ENCODE peak calls at places on chromosomes 12 and 14, in four cellular contexts. P is K562, L is WTC11, E is GM12878. H is an unnamed sample.

GRCh38 chr12:42504049-42504448 is 85.5 kb downstream of the PRICKLE1 start:
- DNase-seq in P (no peak), L (no peak), E (no peak), H (peak; percentile 36)

GRCh38 chr12:80676856-80677255 is 30.6 kb upstream of the MYF6 start:
- DNase-seq in P (no peak), L (no peak), E (no peak), H (no peak)

GRCh38 chr12:94265966-94266365 is 117.6 kb downstream of the PLXNC1 start:
- DNase-seq in P (no peak), L (no peak), E (no peak), H (no peak)

GRCh38 chr14:54086780-54087179 is 130.2 kb upstream of the BMP4 start:
- DNase-seq in P (no peak), L (no peak), E (no peak), H (no peak)

GRCh38 chr12:91772411-91772810 is 373.2 kb downstream of the BTG1 start:
- DNase-seq in P (no peak), L (no peak), E (no peak), H (no peak)

GRCh38 chr12:11170810-11171144 is 217 bp upstream of the SMIM10L1 start:
- DNase-seq in P (no peak), L (no peak), E (no peak), H (no peak)

GRCh38 chr14:63713765-63714164 is 14.1 kb downstream of the SGPP1 start:
- DNase-seq in P (no peak), L (no peak), E (no peak), H (no peak)

GRCh38 chr14:90883782-90884181 is 67.6 kb upstream of the TTC7B start:
- DNase-seq in P (no peak), L (no peak), E (no peak), H (no peak)

GRCh38 chr12:4289334-4289878 is 15.8 kb downstream of the CCND2 start:
- DNase-seq in P (no peak), L (peak; percentile 8), E (no peak), H (no peak)

GRCh38 chr14:100896369-100897060 is 7.0 kb downstream of the RTL1 start:
- DNase-seq in P (no peak), L (peak; percentile 10), E (no peak), H (peak; percentile 42)

GRCh38 chr14:31268216-31268615 is 60.6 kb upstream of the HECTD1 start:
- DNase-seq in P (no peak), L (no peak), E (no peak), H (no peak)

GRCh38 chr12:9707864-9708808 is 24.8 kb downstream of the CLECL1 start:
- DNase-seq in P (peak; percentile 46), L (peak; percentile 60), E (no peak), H (peak; percentile 31)

GRCh38 chr12:89863968-89864367 is 155.3 kb upstream of the ATP2B1 start:
- DNase-seq in P (no peak), L (no peak), E (no peak), H (no peak)

GRCh38 chr12:66550626-66551025 is 128.2 kb downstream of the GRIP1 start:
- DNase-seq in P (no peak), L (no peak), E (no peak), H (no peak)

GRCh38 chr14:37711499-37712475 is 116.4 kb downstream of the TTC6 start:
- DNase-seq in P (no peak), L (no peak), E (no peak), H (no peak)

GRCh38 chr12:78149459-78149858 is 318.8 kb downstream of the NAV3 start:
- DNase-seq in P (no peak), L (no peak), E (no peak), H (peak; percentile 1)

GRCh38 chr12:2288001-2288400 is 235.2 kb downstream of the CACNA1C start:
- DNase-seq in P (no peak), L (no peak), E (no peak), H (no peak)

GRCh38 chr12:19369691-19370148 is 69.6 kb upstream of the AEBP2 start:
- DNase-seq in P (no peak), L (no peak), E (no peak), H (no peak)

GRCh38 chr12:42440608-42441007 is 114.6 kb downstream of the PPHLN1 start:
- DNase-seq in P (no peak), L (no peak), E (no peak), H (no peak)

GRCh38 chr12:79988368-79988767 is 53.5 kb upstream of the PPP1R12A start:
- DNase-seq in P (no peak), L (no peak), E (no peak), H (no peak)

GRCh38 chr14:62138593-62138992 is 376.4 kb downstream of the SNAPC1 start:
- DNase-seq in P (no peak), L (no peak), E (no peak), H (no peak)

GRCh38 chr14:63286071-63286470 is 32.7 kb downstream of the GPHB5 start:
- DNase-seq in P (no peak), L (no peak), E (no peak), H (no peak)

GRCh38 chr12:78863482-78864427 is 819 bp upstream of the SYT1 start:
- DNase-seq in P (no peak), L (peak; percentile 81), E (no peak), H (peak; percentile 75)

GRCh38 chr14:55773984-55774581 is 194.1 kb downstream of the KTN1 start:
- DNase-seq in P (no peak), L (no peak), E (no peak), H (no peak)

GRCh38 chr12:50542448-50542847 is 37.7 kb downstream of the DIP2B start:
- DNase-seq in P (no peak), L (no peak), E (no peak), H (no peak)

GRCh38 chr12:32155041-32155440 is 48.4 kb downstream of the BICD1 start:
- DNase-seq in P (no peak), L (no peak), E (no peak), H (peak; percentile 62)

GRCh38 chr14:31024577-31025334 is 693 bp upstream of the AP4S1 start:
- DNase-seq in P (no peak), L (no peak), E (no peak), H (no peak)

GRCh38 chr12:117334855-117335587 is 26.4 kb downstream of the NOS1 start:
- DNase-seq in P (no peak), L (no peak), E (no peak), H (no peak)

GRCh38 chr12:94589591-94590001 is 60.8 kb downstream of the TMCC3 start:
- DNase-seq in P (no peak), L (no peak), E (no peak), H (no peak)

GRCh38 chr14:56996721-56997399 is 186.6 kb upstream of the OTX2 start:
- DNase-seq in P (no peak), L (no peak), E (no peak), H (no peak)

GRCh38 chr14:95167177-95167576 is 9.8 kb upstream of the DICER1 start:
- DNase-seq in P (no peak), L (no peak), E (no peak), H (no peak)

GRCh38 chr12:53004582-53004981 is 1.7 kb upstream of the EIF4B start:
- DNase-seq in P (no peak), L (no peak), E (no peak), H (no peak)

GRCh38 chr12:10042167-10042566 is 11.7 kb downstream of the CLEC9A start:
- DNase-seq in P (no peak), L (no peak), E (no peak), H (no peak)

GRCh38 chr12:113299619-113300237 is 35.2 kb downstream of the SLC8B1 start:
- DNase-seq in P (peak; percentile 79), L (peak; percentile 42), E (no peak), H (peak; percentile 69)
- TF ChIP-seq USF1 in P (peak; percentile 54), L (peak; percentile 14), E (no peak), H (no peak)

GRCh38 chr14:77041837-77042557 is 13.5 kb upstream of the IRF2BPL start:
- DNase-seq in P (no peak), L (no peak), E (no peak), H (no peak)

GRCh38 chr14:77040059-77040308 is 11.5 kb upstream of the IRF2BPL start:
- DNase-seq in P (no peak), L (no peak), E (no peak), H (peak; percentile 86)

GRCh38 chr14:77040995-77041744 is 12.7 kb upstream of the IRF2BPL start:
- DNase-seq in P (no peak), L (no peak), E (no peak), H (no peak)

GRCh38 chr14:77039285-77040058 is 11.0 kb upstream of the IRF2BPL start:
- DNase-seq in P (no peak), L (no peak), E (no peak), H (no peak)

GRCh38 chr14:77040309-77040994 is 11.9 kb upstream of the IRF2BPL start:
- DNase-seq in P (peak; percentile 87), L (peak; percentile 78), E (peak; percentile 99), H (peak; percentile 79)
- TF ChIP-seq USF1 in P (peak; percentile 57), L (no peak), E (peak; percentile 27), H (peak; percentile 64)

GRCh38 chr12:6215932-6216494 is 15.8 kb downstream of the CD9 start:
- DNase-seq in P (no peak), L (peak; percentile 47), E (no peak), H (no peak)
- TF ChIP-seq USF1 in P (no peak), L (no peak), E (no peak), H (no peak)

GRCh38 chr14:104397956-104398355 is 181.6 kb upstream of the C14orf180 start:
- DNase-seq in P (no peak), L (no peak), E (no peak), H (no peak)
- TF ChIP-seq USF1 in P (no peak), L (no peak), E (no peak), H (no peak)

GRCh38 chr12:107436376-107436775 is 249.2 kb upstream of the PWP1 start:
- DNase-seq in P (no peak), L (peak; percentile 16), E (no peak), H (no peak)
- TF ChIP-seq USF1 in P (no peak), L (no peak), E (no peak), H (no peak)

GRCh38 chr12:30694412-30694955 is 1.2 kb downstream of the IPO8 start:
- DNase-seq in P (peak; percentile 16), L (no peak), E (no peak), H (no peak)
- TF ChIP-seq USF1 in P (no peak), L (no peak), E (no peak), H (no peak)

DNA sequence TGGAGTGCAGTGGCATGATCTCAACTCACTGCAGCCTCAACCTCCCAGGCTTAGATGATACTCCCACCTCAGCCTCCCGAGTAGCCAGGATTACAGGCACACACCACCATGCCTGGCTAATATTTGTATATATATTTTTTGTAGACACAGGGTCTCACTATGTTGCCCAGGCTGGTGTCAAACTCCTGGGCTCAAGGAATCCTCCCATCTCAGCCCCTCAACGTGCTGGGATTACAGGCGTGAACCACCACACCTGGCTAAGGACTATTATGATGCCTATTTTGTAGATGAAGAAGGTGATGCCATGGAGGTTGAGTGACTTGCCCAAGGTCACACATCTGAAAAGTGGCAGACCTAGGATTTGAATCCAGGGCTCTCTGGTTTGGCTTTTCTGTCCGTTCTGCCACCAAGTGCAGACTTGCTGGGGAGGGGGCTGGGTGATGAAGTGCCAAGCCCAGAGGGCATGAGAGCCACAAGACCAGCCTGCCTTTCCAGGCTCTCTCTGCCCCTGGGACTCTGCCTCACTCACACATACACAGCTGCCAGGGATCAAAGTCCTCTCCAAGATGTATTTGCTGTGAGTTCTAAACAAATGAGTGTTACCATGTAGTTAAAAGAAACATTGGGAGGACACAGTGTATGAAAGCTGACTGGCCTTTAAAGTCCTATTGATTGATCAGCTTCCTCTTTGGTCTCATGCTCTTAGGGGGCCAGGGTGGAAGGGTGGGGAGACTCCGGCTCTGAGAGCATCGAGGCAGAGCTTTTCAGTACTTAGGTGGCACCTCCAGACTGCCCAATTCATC is 21.3 kb upstream of the RBM19 start:
- DNase-seq in P (no peak), L (no peak), E (no peak), H (no peak)
- TF ChIP-seq USF1 in P (no peak), L (no peak), E (no peak), H (no peak)

GRCh38 chr14:104422301-104423223 is 157.0 kb upstream of the C14orf180 start:
- DNase-seq in P (no peak), L (no peak), E (no peak), H (peak; percentile 41)
- TF ChIP-seq USF1 in P (no peak), L (no peak), E (no peak), H (no peak)

H was measured in SK-N-SH.